ENCODE peak calls at places on chromosomes 5 and 9, in ten cellular contexts. J, E, H, T, M, R, O, P, G and D are unnamed samples.

GRCh38 chr5:177362871-177363507 is 5.3 kb downstream of the RGS14 start:
- DNase-seq in T (peak; percentile 54), R (peak; percentile 52), G (peak; percentile 68), P (peak; percentile 76), M (peak; percentile 86), H (no peak), J (peak; percentile 88), E (peak; percentile 24), O (peak; percentile 82), D (no peak)

GRCh38 chr5:148780711-148781110 is 45.7 kb upstream of the ADRB2 start:
- DNase-seq in H (no peak), O (no peak), M (no peak), G (peak; percentile 17), J (no peak), E (no peak), P (no peak), T (no peak), R (no peak), D (no peak)

GRCh38 chr5:37769108-37769507 is 70.7 kb downstream of the GDNF start:
- DNase-seq in J (no peak), P (no peak), T (no peak), O (no peak), M (no peak), E (no peak), R (no peak), H (no peak), G (no peak), D (no peak)

GRCh38 chr5:27377626-27378025 is 339.2 kb upstream of the CDH9 start:
- DNase-seq in J (no peak), P (no peak), E (no peak), M (no peak), O (peak; percentile 5), R (no peak), T (peak; percentile 10), G (no peak), H (no peak), D (no peak)

GRCh38 chr5:113491022-113491421 is 2.8 kb upstream of the MCC start:
- DNase-seq in G (no peak), H (no peak), R (no peak), J (no peak), E (no peak), M (no peak), P (no peak), O (no peak), T (no peak), D (no peak)

GRCh38 chr5:34571380-34572041 is 84.6 kb upstream of the RAI14 start:
- DNase-seq in O (no peak), G (no peak), M (no peak), T (peak; percentile 71), H (peak; percentile 42), E (peak; percentile 84), P (no peak), J (no peak), R (no peak), D (no peak)

GRCh38 chr5:149946118-149946517 is 1.5 kb upstream of the PDE6A start:
- DNase-seq in R (no peak), G (no peak), T (no peak), P (no peak), J (no peak), H (no peak), E (no peak), M (no peak), O (peak; percentile 57), D (no peak)

GRCh38 chr5:94818904-94819303 is 200.4 kb downstream of the SLF1 start:
- DNase-seq in M (no peak), E (no peak), H (no peak), O (no peak), P (no peak), R (no peak), J (no peak), T (no peak), G (no peak), D (no peak)

GRCh38 chr9:74138182-74138581 is 359.0 kb upstream of the RORB start:
- DNase-seq in J (no peak), G (no peak), M (no peak), T (no peak), R (no peak), H (no peak), E (no peak), O (no peak), P (no peak), D (no peak)

GRCh38 chr5:134524826-134525686 is at the start of gene JADE2:
- DNase-seq in T (peak; percentile 82), M (peak; percentile 86), R (peak; percentile 80), G (peak; percentile 93), E (peak; percentile 81), P (peak; percentile 87), J (peak; percentile 91), H (no peak), O (peak; percentile 84), D (no peak)

GRCh38 chr5:108168915-108169314 is 213.0 kb downstream of the FBXL17 start:
- DNase-seq in H (no peak), T (peak; percentile 8), P (no peak), O (no peak), R (no peak), G (no peak), E (no peak), J (no peak), M (no peak), D (no peak)

GRCh38 chr5:124477002-124477546 is 269.4 kb downstream of the ZNF608 start:
- DNase-seq in M (no peak), J (no peak), G (no peak), T (no peak), P (no peak), R (no peak), O (no peak), H (no peak), E (no peak), D (no peak)

GRCh38 chr5:92909545-92909962 is 671.5 kb downstream of the NR2F1-AS1 start:
- DNase-seq in G (no peak), O (peak; percentile 44), R (no peak), P (no peak), T (peak; percentile 57), E (peak; percentile 10), H (no peak), J (peak; percentile 20), M (no peak), D (no peak)

GRCh38 chr9:110919609-110920008 is 118.7 kb downstream of the LPAR1 start:
- DNase-seq in J (no peak), P (no peak), T (peak; percentile 84), G (no peak), O (peak; percentile 57), R (peak; percentile 51), H (no peak), E (peak; percentile 92), M (no peak), D (peak; percentile 81)

GRCh38 chr5:1492757-1493156 is 31.0 kb downstream of the LPCAT1 start:
- DNase-seq in H (no peak), O (no peak), R (no peak), P (no peak), T (no peak), E (no peak), M (peak; percentile 63), J (no peak), G (no peak), D (no peak)

GRCh38 chr9:1049641-1050040 is 516 bp upstream of the DMRT2 start:
- DNase-seq in R (no peak), O (no peak), J (no peak), T (no peak), P (no peak), M (no peak), E (no peak), H (no peak), G (no peak), D (no peak)

GRCh38 chr9:17082343-17082742 is 52.5 kb upstream of the CNTLN start:
- DNase-seq in G (no peak), H (peak; percentile 18), O (peak; percentile 48), T (peak; percentile 62), E (peak; percentile 49), P (no peak), M (no peak), R (no peak), J (no peak), D (no peak)

GRCh38 chr5:149831492-149831891 is 101.4 kb downstream of the PPARGC1B start:
- DNase-seq in M (peak; percentile 82), P (no peak), O (peak; percentile 34), T (no peak), G (no peak), E (peak; percentile 22), R (no peak), J (no peak), H (no peak), D (no peak)

GRCh38 chr5:36153727-36154126 is 1.8 kb downstream of the SKP2 start:
- DNase-seq in M (no peak), P (no peak), E (no peak), R (no peak), J (no peak), T (no peak), O (no peak), H (no peak), G (no peak), D (no peak)
- H3K4me3 ChIP-seq in M (no peak overlapping the region), P (no peak overlapping the region), E (no peak overlapping the region), R (no peak overlapping the region), J (no peak overlapping the region), T (peak overlapping the region; percentile 84), O (no peak overlapping the region), H (peak overlapping the region; percentile 82), G (no peak overlapping the region), D (no peak overlapping the region)

DNA sequence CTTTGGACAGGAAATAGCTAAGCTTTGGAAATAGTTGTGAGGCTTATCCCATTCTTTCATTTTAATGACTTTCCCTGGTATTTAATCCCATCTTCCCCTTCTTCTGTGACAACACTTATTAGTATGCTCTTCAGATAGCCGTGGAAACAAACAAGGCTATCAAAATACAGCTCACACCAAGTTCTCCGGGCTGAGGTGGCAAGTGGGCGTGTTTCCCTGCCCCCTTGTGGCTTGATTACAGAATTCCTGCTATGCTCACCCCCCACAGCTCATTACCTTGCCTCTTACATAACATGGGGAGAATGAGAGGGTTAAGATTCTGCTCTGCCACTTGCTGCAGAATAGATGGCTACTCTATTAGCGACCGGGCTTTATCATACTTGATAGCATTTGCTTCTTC is 437.1 kb upstream of the TLE4 start:
- DNase-seq in O (peak; percentile 13), G (no peak), P (no peak), J (no peak), E (no peak), M (peak; percentile 19), H (no peak), T (peak; percentile 42), R (no peak), D (no peak)
- TF ChIP-seq CTCF in O (no peak), G (no peak), P (no peak), J (no peak), E (no peak), M (no peak), H (peak; percentile 30), T (peak; percentile 35), R (no peak), D (peak; percentile 45)

DNA sequence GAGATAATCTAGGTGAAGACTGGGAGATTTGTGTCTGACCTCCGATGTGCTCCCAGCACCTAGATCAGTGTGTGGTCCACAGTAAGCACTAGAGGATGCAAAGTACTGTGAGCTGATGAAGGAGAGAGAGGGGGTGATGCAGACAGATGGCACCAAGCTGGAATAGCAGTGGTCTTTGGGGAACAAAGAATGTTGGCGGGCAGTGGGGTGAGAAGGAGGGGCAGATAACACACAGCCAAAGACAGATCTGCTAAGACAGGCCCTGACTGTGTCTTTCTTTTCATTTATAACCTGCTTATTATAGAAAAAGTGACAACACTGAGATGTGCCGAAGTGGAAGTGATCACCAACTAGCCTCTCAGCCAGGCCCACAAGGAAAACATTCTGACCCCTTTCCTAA is 37.5 kb downstream of the ERGIC1 start:
- DNase-seq in R (no peak), H (no peak), E (no peak), T (no peak), M (no peak), P (no peak), G (no peak), O (no peak), J (no peak), D (no peak)
- H3K4me3 ChIP-seq in R (no peak overlapping the region), H (no peak overlapping the region), E (no peak overlapping the region), T (no peak overlapping the region), M (no peak overlapping the region), P (no peak overlapping the region), G (no peak overlapping the region), O (no peak overlapping the region), J (no peak overlapping the region), D (no peak overlapping the region)

GRCh38 chr9:124015091-124015660 is 3.6 kb downstream of the LHX2 start:
- DNase-seq in E (no peak), T (no peak), J (peak; percentile 45), H (no peak), G (no peak), P (peak; percentile 51), M (no peak), O (no peak), R (no peak), D (no peak)
- TF ChIP-seq CTCF in E (no peak), T (no peak), J (no peak), H (no peak), G (no peak), P (no peak), M (no peak), O (no peak), R (no peak), D (peak; percentile 11)